ENCODE peak calls at places on chromosomes 2 and 18, in seven cellular contexts. One of them, this sample, is unnamed. For H3K4me1, the result is how much of the 10 kb centered on the place peaks cover.

GRCh38 chr2:134142903-134143302 is 111.0 kb upstream of the MGAT5 start:
- DNase-seq in effector memory CD4-positive, alpha-beta T cell: no peak
- DNase-seq in CD4-positive, CD25-positive, alpha-beta regulatory T cell: no peak
- DNase-seq in adrenal gland: no peak
- DNase-seq in endothelial cell of umbilical vein: peak
- DNase-seq in uterus: no peak
- DNase-seq in neural progenitor cell: no peak
- DNase-seq in this sample: no peak

GRCh38 chr2:236684534-236685256 is 115.1 kb downstream of the ACKR3 start:
- DNase-seq in endothelial cell of umbilical vein: no peak
- DNase-seq in CD4-positive, CD25-positive, alpha-beta regulatory T cell: no peak
- DNase-seq in adrenal gland: no peak
- DNase-seq in neural progenitor cell: peak
- DNase-seq in uterus: no peak
- DNase-seq in effector memory CD4-positive, alpha-beta T cell: no peak
- DNase-seq in this sample: peak

GRCh38 chr2:234422242-234422641 is 74.6 kb downstream of the ARL4C start:
- DNase-seq in adrenal gland: peak
- DNase-seq in CD4-positive, CD25-positive, alpha-beta regulatory T cell: peak
- DNase-seq in effector memory CD4-positive, alpha-beta T cell: peak
- DNase-seq in uterus: no peak
- DNase-seq in neural progenitor cell: no peak
- DNase-seq in endothelial cell of umbilical vein: peak
- DNase-seq in this sample: peak

GRCh38 chr18:70256994-70257393 is 31.9 kb upstream of the SOCS6 start:
- DNase-seq in CD4-positive, CD25-positive, alpha-beta regulatory T cell: no peak
- DNase-seq in adrenal gland: peak
- DNase-seq in endothelial cell of umbilical vein: no peak
- DNase-seq in neural progenitor cell: no peak
- DNase-seq in effector memory CD4-positive, alpha-beta T cell: no peak
- DNase-seq in uterus: no peak
- DNase-seq in this sample: no peak

GRCh38 chr2:145595296-145595695 is 1075.4 kb upstream of the ZEB2 start:
- DNase-seq in CD4-positive, CD25-positive, alpha-beta regulatory T cell: no peak
- DNase-seq in adrenal gland: no peak
- DNase-seq in uterus: no peak
- DNase-seq in effector memory CD4-positive, alpha-beta T cell: no peak
- DNase-seq in endothelial cell of umbilical vein: no peak
- DNase-seq in neural progenitor cell: no peak
- DNase-seq in this sample: no peak

GRCh38 chr2:240818543-240819403 is 1.2 kb downstream of the KIF1A start:
- DNase-seq in effector memory CD4-positive, alpha-beta T cell: no peak
- DNase-seq in uterus: no peak
- DNase-seq in CD4-positive, CD25-positive, alpha-beta regulatory T cell: no peak
- DNase-seq in adrenal gland: peak
- DNase-seq in endothelial cell of umbilical vein: no peak
- DNase-seq in neural progenitor cell: peak
- DNase-seq in this sample: no peak

GRCh38 chr2:33535409-33535808 is 59.0 kb downstream of the RASGRP3 start:
- DNase-seq in neural progenitor cell: no peak
- DNase-seq in effector memory CD4-positive, alpha-beta T cell: no peak
- DNase-seq in uterus: no peak
- DNase-seq in CD4-positive, CD25-positive, alpha-beta regulatory T cell: no peak
- DNase-seq in endothelial cell of umbilical vein: no peak
- DNase-seq in adrenal gland: no peak
- DNase-seq in this sample: no peak

GRCh38 chr2:128272586-128273468 is 45.8 kb downstream of the HS6ST1 start:
- DNase-seq in endothelial cell of umbilical vein: no peak
- DNase-seq in effector memory CD4-positive, alpha-beta T cell: no peak
- DNase-seq in neural progenitor cell: no peak
- DNase-seq in CD4-positive, CD25-positive, alpha-beta regulatory T cell: no peak
- DNase-seq in adrenal gland: no peak
- DNase-seq in uterus: no peak
- DNase-seq in this sample: no peak

GRCh38 chr2:68292108-68292710 is 27.5 kb downstream of the CNRIP1 start:
- DNase-seq in CD4-positive, CD25-positive, alpha-beta regulatory T cell: no peak
- DNase-seq in adrenal gland: no peak
- DNase-seq in neural progenitor cell: peak
- DNase-seq in uterus: no peak
- DNase-seq in effector memory CD4-positive, alpha-beta T cell: no peak
- DNase-seq in endothelial cell of umbilical vein: peak
- DNase-seq in this sample: peak

GRCh38 chr2:62586981-62587380 is 81.0 kb upstream of the TMEM17 start:
- DNase-seq in CD4-positive, CD25-positive, alpha-beta regulatory T cell: no peak
- DNase-seq in effector memory CD4-positive, alpha-beta T cell: no peak
- DNase-seq in endothelial cell of umbilical vein: no peak
- DNase-seq in neural progenitor cell: no peak
- DNase-seq in uterus: no peak
- DNase-seq in adrenal gland: no peak
- DNase-seq in this sample: no peak
- H3K27ac ChIP-seq in CD4-positive, CD25-positive, alpha-beta regulatory T cell: no peak
- H3K27ac ChIP-seq in effector memory CD4-positive, alpha-beta T cell: no peak
- H3K27ac ChIP-seq in endothelial cell of umbilical vein: no peak
- H3K27ac ChIP-seq in neural progenitor cell: no peak
- H3K27ac ChIP-seq in uterus: no peak
- H3K27ac ChIP-seq in adrenal gland: no peak
- H3K27ac ChIP-seq in this sample: no peak

DNA sequence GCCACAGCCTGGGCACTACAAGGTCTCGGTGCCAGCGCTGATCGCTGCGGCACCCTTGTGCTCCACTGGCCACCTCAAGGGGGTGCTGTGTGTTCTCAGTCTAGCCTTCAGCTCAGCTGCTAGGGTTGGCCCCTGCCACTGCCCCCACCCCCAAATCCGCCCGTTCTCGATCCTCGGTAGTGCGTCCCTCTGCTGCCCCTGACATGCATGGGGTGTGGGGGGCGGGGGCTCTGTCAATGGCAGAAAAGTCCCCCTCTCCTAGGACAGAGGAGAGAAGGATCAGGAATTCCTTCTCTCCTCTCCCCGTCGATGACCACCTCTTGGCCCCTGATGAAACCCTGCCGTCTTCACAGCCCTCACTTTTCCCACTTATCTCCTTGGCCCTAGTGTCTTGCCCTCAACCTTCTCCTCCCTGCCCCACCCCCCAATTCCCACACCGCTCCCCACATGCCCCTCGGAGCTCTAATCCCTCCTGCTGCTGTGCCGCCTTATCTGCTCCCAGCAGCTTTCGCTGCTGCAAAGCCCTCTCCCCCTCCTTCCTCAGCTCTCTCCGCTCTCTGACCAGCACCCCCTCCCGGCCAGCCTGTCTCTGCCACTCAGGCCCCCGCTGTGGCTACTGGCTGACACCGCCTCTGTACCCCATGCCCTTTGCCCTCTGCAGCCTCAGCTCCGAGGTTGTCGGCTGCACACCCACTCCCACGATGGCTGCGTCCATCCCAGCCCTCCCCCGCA is 4.3 kb upstream of the ASIC4 start:
- DNase-seq in adrenal gland: peak
- DNase-seq in neural progenitor cell: peak
- DNase-seq in uterus: peak
- DNase-seq in CD4-positive, CD25-positive, alpha-beta regulatory T cell: peak
- DNase-seq in effector memory CD4-positive, alpha-beta T cell: peak
- DNase-seq in endothelial cell of umbilical vein: peak
- DNase-seq in this sample: peak
- H3K4me1 ChIP-seq in adrenal gland: under half
- H3K4me1 ChIP-seq in neural progenitor cell: half or more
- H3K4me1 ChIP-seq in uterus: under half
- H3K4me1 ChIP-seq in CD4-positive, CD25-positive, alpha-beta regulatory T cell: under half
- H3K4me1 ChIP-seq in effector memory CD4-positive, alpha-beta T cell: under half
- H3K4me1 ChIP-seq in endothelial cell of umbilical vein: under half
- H3K4me1 ChIP-seq in this sample: under half

GRCh38 chr2:223943561-223944008 is 1.6 kb downstream of the WDFY1 start:
- DNase-seq in adrenal gland: no peak
- DNase-seq in uterus: no peak
- DNase-seq in CD4-positive, CD25-positive, alpha-beta regulatory T cell: no peak
- DNase-seq in endothelial cell of umbilical vein: peak
- DNase-seq in neural progenitor cell: no peak
- DNase-seq in effector memory CD4-positive, alpha-beta T cell: no peak
- DNase-seq in this sample: no peak
- H3K27ac ChIP-seq in adrenal gland: no peak
- H3K27ac ChIP-seq in uterus: peak
- H3K27ac ChIP-seq in CD4-positive, CD25-positive, alpha-beta regulatory T cell: no peak
- H3K27ac ChIP-seq in endothelial cell of umbilical vein: peak
- H3K27ac ChIP-seq in neural progenitor cell: no peak
- H3K27ac ChIP-seq in effector memory CD4-positive, alpha-beta T cell: no peak
- H3K27ac ChIP-seq in this sample: no peak

GRCh38 chr2:121486191-121486590 is 44.5 kb upstream of the RNU4ATAC start:
- DNase-seq in endothelial cell of umbilical vein: no peak
- DNase-seq in neural progenitor cell: no peak
- DNase-seq in adrenal gland: no peak
- DNase-seq in uterus: no peak
- DNase-seq in CD4-positive, CD25-positive, alpha-beta regulatory T cell: no peak
- DNase-seq in effector memory CD4-positive, alpha-beta T cell: no peak
- DNase-seq in this sample: no peak

GRCh38 chr2:121483021-121483420 is 47.7 kb upstream of the RNU4ATAC start:
- DNase-seq in uterus: no peak
- DNase-seq in endothelial cell of umbilical vein: no peak
- DNase-seq in effector memory CD4-positive, alpha-beta T cell: no peak
- DNase-seq in CD4-positive, CD25-positive, alpha-beta regulatory T cell: no peak
- DNase-seq in adrenal gland: no peak
- DNase-seq in neural progenitor cell: no peak
- DNase-seq in this sample: no peak

GRCh38 chr2:121489284-121489683 is 41.4 kb upstream of the RNU4ATAC start:
- DNase-seq in neural progenitor cell: no peak
- DNase-seq in adrenal gland: no peak
- DNase-seq in uterus: no peak
- DNase-seq in CD4-positive, CD25-positive, alpha-beta regulatory T cell: no peak
- DNase-seq in effector memory CD4-positive, alpha-beta T cell: no peak
- DNase-seq in endothelial cell of umbilical vein: peak
- DNase-seq in this sample: no peak

GRCh38 chr2:121480826-121481225 is 49.9 kb upstream of the RNU4ATAC start:
- DNase-seq in effector memory CD4-positive, alpha-beta T cell: no peak
- DNase-seq in endothelial cell of umbilical vein: peak
- DNase-seq in uterus: peak
- DNase-seq in neural progenitor cell: no peak
- DNase-seq in adrenal gland: no peak
- DNase-seq in CD4-positive, CD25-positive, alpha-beta regulatory T cell: no peak
- DNase-seq in this sample: no peak

GRCh38 chr2:121485039-121485438 is 45.6 kb upstream of the RNU4ATAC start:
- DNase-seq in CD4-positive, CD25-positive, alpha-beta regulatory T cell: no peak
- DNase-seq in adrenal gland: no peak
- DNase-seq in effector memory CD4-positive, alpha-beta T cell: no peak
- DNase-seq in endothelial cell of umbilical vein: no peak
- DNase-seq in neural progenitor cell: no peak
- DNase-seq in uterus: no peak
- DNase-seq in this sample: no peak
- H3K4me1 ChIP-seq in CD4-positive, CD25-positive, alpha-beta regulatory T cell: under half
- H3K4me1 ChIP-seq in adrenal gland: half or more
- H3K4me1 ChIP-seq in effector memory CD4-positive, alpha-beta T cell: under half
- H3K4me1 ChIP-seq in endothelial cell of umbilical vein: under half
- H3K4me1 ChIP-seq in neural progenitor cell: under half
- H3K4me1 ChIP-seq in uterus: under half
- H3K4me1 ChIP-seq in this sample: under half

DNA sequence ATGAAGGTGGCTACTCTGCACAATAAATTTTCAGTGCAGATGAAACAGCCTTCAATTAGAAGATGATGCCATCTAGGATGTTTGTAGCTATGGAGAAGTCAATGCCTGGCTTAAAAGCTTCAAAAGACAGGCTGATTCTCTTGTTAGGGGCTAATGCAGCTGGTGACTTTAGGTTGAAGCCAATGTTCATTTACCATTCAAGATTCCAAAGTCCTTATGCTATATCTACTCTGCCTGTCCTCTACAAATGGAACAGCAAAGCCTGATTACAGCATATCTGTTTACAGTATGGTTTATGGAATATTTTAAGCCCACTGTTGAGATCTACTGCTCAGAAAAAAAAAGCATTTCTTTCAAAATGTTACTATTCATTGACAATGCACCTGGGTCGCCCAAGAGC is 15.8 kb downstream of the TGFA start:
- DNase-seq in endothelial cell of umbilical vein: no peak
- DNase-seq in neural progenitor cell: no peak
- DNase-seq in adrenal gland: no peak
- DNase-seq in CD4-positive, CD25-positive, alpha-beta regulatory T cell: no peak
- DNase-seq in uterus: no peak
- DNase-seq in effector memory CD4-positive, alpha-beta T cell: no peak
- DNase-seq in this sample: no peak
- H3K27ac ChIP-seq in endothelial cell of umbilical vein: no peak
- H3K27ac ChIP-seq in neural progenitor cell: no peak
- H3K27ac ChIP-seq in adrenal gland: no peak
- H3K27ac ChIP-seq in CD4-positive, CD25-positive, alpha-beta regulatory T cell: no peak
- H3K27ac ChIP-seq in uterus: no peak
- H3K27ac ChIP-seq in effector memory CD4-positive, alpha-beta T cell: no peak
- H3K27ac ChIP-seq in this sample: no peak

DNA sequence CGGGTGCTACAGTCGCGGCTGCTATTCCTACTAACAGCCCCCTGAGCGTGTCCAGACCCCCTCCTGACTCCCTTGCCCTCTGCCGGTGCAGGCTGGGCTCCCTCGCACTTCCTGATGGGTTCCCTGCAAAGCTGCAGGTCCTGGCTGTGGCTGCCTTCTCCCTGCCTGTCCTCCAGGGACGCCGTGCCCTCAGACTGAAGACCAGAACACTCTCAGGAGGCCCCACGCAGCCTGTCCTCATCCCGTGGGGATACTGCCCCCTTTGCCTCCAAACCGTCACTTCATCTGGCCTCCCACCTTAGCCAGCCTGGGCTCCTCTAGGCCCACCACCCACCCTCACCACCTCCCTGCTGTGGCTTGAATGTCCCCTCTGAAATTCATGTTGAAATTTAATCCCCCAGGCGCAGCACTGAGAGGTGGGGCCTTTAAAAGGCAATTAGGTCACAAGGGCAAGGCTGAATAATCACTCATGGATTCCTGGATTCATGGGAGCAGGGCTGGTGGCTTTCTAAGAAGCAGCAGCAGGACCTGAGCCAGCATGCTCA is 198.2 kb downstream of the SEPTIN10 start:
- DNase-seq in endothelial cell of umbilical vein: no peak
- DNase-seq in CD4-positive, CD25-positive, alpha-beta regulatory T cell: no peak
- DNase-seq in adrenal gland: no peak
- DNase-seq in uterus: no peak
- DNase-seq in neural progenitor cell: peak
- DNase-seq in effector memory CD4-positive, alpha-beta T cell: no peak
- DNase-seq in this sample: no peak
- H3K4me1 ChIP-seq in endothelial cell of umbilical vein: under half
- H3K4me1 ChIP-seq in CD4-positive, CD25-positive, alpha-beta regulatory T cell: under half
- H3K4me1 ChIP-seq in adrenal gland: under half
- H3K4me1 ChIP-seq in uterus: under half
- H3K4me1 ChIP-seq in neural progenitor cell: under half
- H3K4me1 ChIP-seq in effector memory CD4-positive, alpha-beta T cell: under half
- H3K4me1 ChIP-seq in this sample: under half

DNA sequence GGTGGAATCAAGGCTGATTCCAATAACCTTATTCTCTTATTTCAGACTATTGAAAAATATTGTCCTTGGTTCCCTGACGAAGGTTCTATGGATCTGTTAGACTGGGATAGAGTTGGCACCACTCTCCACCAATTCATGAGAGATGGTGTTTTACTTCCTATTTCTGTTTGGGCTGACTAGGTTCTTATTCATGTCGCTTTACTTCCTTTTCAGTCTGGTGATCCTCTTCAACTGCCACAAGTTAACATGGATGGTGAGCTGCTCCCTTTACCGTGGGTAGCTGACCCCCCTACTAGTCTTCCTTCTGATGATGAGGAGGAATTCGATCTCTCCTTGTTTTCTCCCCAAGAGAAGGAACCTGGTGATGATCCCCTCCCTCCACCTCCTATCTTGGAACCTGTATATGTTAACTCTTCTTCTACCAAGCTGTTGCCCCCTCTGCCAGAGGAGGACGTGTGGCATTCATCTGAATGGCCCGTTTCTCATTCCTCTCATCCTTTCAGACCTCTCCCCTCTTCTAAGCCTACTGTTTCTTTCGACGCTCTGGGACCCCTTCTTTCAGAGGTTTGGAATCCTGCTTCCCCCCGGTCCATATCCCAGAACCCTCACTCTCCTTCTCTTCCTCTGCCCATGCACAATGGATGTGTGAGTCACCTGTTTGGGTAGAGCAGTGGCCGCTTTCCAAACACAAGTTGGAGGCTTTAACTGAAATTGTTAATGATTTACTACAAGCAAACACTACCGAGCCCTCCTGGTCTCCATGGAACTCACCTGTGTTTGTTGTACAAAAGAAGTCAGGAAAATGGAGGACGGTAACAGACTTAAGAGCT is 13.5 kb upstream of the CNOT11 start:
- DNase-seq in uterus: no peak
- DNase-seq in neural progenitor cell: no peak
- DNase-seq in CD4-positive, CD25-positive, alpha-beta regulatory T cell: no peak
- DNase-seq in adrenal gland: no peak
- DNase-seq in effector memory CD4-positive, alpha-beta T cell: no peak
- DNase-seq in endothelial cell of umbilical vein: no peak
- DNase-seq in this sample: no peak
- H3K27ac ChIP-seq in uterus: no peak
- H3K27ac ChIP-seq in neural progenitor cell: no peak
- H3K27ac ChIP-seq in CD4-positive, CD25-positive, alpha-beta regulatory T cell: no peak
- H3K27ac ChIP-seq in adrenal gland: no peak
- H3K27ac ChIP-seq in effector memory CD4-positive, alpha-beta T cell: no peak
- H3K27ac ChIP-seq in endothelial cell of umbilical vein: no peak
- H3K27ac ChIP-seq in this sample: no peak